ENCODE peak calls at places on chromosomes 4 and X, in seven cellular contexts. A is AG10803, L is epithelial cell of esophagus, Z is AG04450, M is IMR-90, F is body of pancreas, R is keratinocyte. W is an unnamed sample.

GRCh38 chr4:162852642-162853041 is 314.0 kb downstream of the NAF1 start:
- DNase-seq in A (no peak), L (no peak), Z (no peak), M (no peak), F (no peak), R (no peak), W (no peak)

GRCh38 chr4:163554870-163555465 is 60.5 kb downstream of the TMA16 start:
- DNase-seq in A (peak), L (peak), Z (no peak), M (peak), F (no peak), R (no peak), W (no peak)

GRCh38 chrX:19842542-19842941 is 44.9 kb downstream of the SH3KBP1 start:
- DNase-seq in A (no peak), L (no peak), Z (no peak), M (no peak), F (no peak), R (no peak), W (no peak)

GRCh38 chrX:155966876-155967275 is 30.6 kb upstream of the IL9R start:
- DNase-seq in A (no peak), L (peak), Z (no peak), M (no peak), F (no peak), R (peak), W (peak)

GRCh38 chr4:108129226-108129625 is 39.5 kb downstream of the LEF1 start:
- DNase-seq in A (no peak), L (no peak), Z (no peak), M (no peak), F (no peak), R (no peak), W (no peak)

GRCh38 chrX:31445542-31445941 is 373.7 kb upstream of the FTHL17 start:
- DNase-seq in A (no peak), L (no peak), Z (no peak), M (no peak), F (no peak), R (no peak), W (no peak)

GRCh38 chr4:107740950-107741701 is 21.1 kb upstream of the PAPSS1 start:
- DNase-seq in A (peak), L (no peak), Z (peak), M (peak), F (peak), R (no peak), W (no peak)

GRCh38 chr4:138898282-138898681 is 117.3 kb upstream of the NOCT start:
- DNase-seq in A (peak), L (peak), Z (no peak), M (peak), F (no peak), R (no peak), W (no peak)

GRCh38 chr4:119299221-119300071 is 22.5 kb downstream of the FABP2 start:
- DNase-seq in A (peak), L (peak), Z (no peak), M (peak), F (no peak), R (no peak), W (no peak)

GRCh38 chr4:156298230-156298629 is 344.6 kb upstream of the CTSO start:
- DNase-seq in A (peak), L (peak), Z (peak), M (peak), F (no peak), R (no peak), W (no peak)

GRCh38 chrX:68681443-68681941 is 34.0 kb downstream of the STARD8 start:
- DNase-seq in A (peak), L (no peak), Z (no peak), M (peak), F (no peak), R (no peak), W (no peak)

GRCh38 chr4:98816386-98816785 is 112.5 kb downstream of the EIF4E start:
- DNase-seq in A (no peak), L (no peak), Z (no peak), M (no peak), F (no peak), R (no peak), W (no peak)

GRCh38 chrX:134469481-134469880 is 9.5 kb downstream of the HPRT1 start:
- DNase-seq in A (peak), L (peak), Z (peak), M (peak), F (no peak), R (no peak), W (no peak)

GRCh38 chr4:89539374-89539773 is 231.8 kb upstream of the GPRIN3 start:
- DNase-seq in A (peak), L (no peak), Z (peak), M (peak), F (no peak), R (no peak), W (no peak)

GRCh38 chrX:44183329-44183728 is 160.1 kb downstream of the EFHC2 start:
- DNase-seq in A (no peak), L (peak), Z (no peak), M (no peak), F (no peak), R (no peak), W (no peak)

GRCh38 chr4:181618038-181618618 is 625.1 kb upstream of the TENM3 start:
- DNase-seq in A (no peak), L (no peak), Z (no peak), M (no peak), F (no peak), R (no peak), W (no peak)

GRCh38 chrX:135544338-135544948 is 24.0 kb downstream of the INTS6L start:
- DNase-seq in A (no peak), L (no peak), Z (no peak), M (no peak), F (no peak), R (no peak), W (no peak)

GRCh38 chrX:97045470-97045869 is 161.8 kb downstream of the RPA4 start:
- DNase-seq in A (no peak), L (no peak), Z (no peak), M (no peak), F (no peak), R (no peak), W (no peak)

GRCh38 chrX:10243056-10243455 is 86.3 kb downstream of the CLCN4 start:
- DNase-seq in A (no peak), L (no peak), Z (no peak), M (no peak), F (no peak), R (no peak), W (no peak)

GRCh38 chr4:166435449-166435848 is 562.4 kb downstream of the TLL1 start:
- DNase-seq in A (peak), L (peak), Z (no peak), M (peak), F (no peak), R (peak), W (no peak)

GRCh38 chr4:132001542-132001941 is 1147.6 kb upstream of the PCDH10 start:
- DNase-seq in A (peak), L (peak), Z (peak), M (peak), F (no peak), R (peak), W (no peak)

GRCh38 chr4:107299646-107300045 is 263.5 kb upstream of the DKK2 start:
- DNase-seq in A (peak), L (peak), Z (no peak), M (peak), F (no peak), R (no peak), W (no peak)

GRCh38 chr4:141845901-141846300 is 209.5 kb downstream of the IL15 start:
- DNase-seq in A (no peak), L (peak), Z (no peak), M (no peak), F (no peak), R (no peak), W (no peak)

GRCh38 chr4:141849778-141850177 is 213.4 kb downstream of the IL15 start:
- DNase-seq in A (peak), L (no peak), Z (no peak), M (no peak), F (no peak), R (no peak), W (no peak)

GRCh38 chr4:141853091-141853734 is 216.8 kb downstream of the IL15 start:
- DNase-seq in A (peak), L (peak), Z (no peak), M (no peak), F (peak), R (peak), W (no peak)

GRCh38 chr4:141849367-141849766 is 213.0 kb downstream of the IL15 start:
- DNase-seq in A (no peak), L (no peak), Z (no peak), M (no peak), F (no peak), R (no peak), W (no peak)

DNA sequence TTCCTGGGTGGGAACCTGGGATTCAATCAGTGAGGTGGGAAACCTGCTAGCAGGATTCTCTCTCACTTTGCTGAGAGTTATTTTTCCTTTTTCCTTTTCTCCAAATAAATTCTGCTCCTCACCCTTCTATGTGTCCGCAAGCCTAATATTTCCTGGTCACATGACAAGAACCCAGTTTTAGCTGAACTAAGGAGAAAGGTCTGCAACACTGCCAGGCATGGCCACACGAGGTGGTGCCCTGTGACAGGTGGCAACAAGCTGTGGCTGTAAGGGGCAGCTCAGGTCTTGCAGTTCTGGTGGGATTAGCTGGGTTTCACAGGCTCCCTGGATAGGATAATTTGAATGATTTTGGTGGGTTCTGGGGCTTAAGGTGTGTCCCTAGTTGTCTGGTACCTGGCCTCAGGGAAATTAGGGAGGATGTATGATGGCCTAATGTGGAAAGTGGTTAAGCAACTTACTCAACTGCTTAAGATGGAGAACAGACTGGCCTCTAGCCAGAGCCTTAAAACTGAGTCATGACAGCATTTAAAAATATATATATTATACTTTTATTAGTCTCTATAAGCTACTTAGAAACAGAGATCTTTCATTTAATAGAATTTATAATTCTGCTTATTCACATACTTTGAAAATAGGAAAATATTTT is 215.0 kb downstream of the IL15 start:
- DNase-seq in A (peak), L (peak), Z (peak), M (peak), F (no peak), R (no peak), W (no peak)
- TF ChIP-seq CTCF in A (no peak), L (no peak), Z (no peak), M (no peak), F (no peak), R (no peak), W (no peak)

GRCh38 chr4:151012376-151012775 is 2.7 kb downstream of the LRBA start:
- DNase-seq in A (no peak), L (no peak), Z (no peak), M (no peak), F (no peak), R (no peak), W (no peak)
- H3K4me3 ChIP-seq in A (no peak), L (peak), Z (no peak), M (no peak), F (no peak), R (peak), W (peak)

DNA sequence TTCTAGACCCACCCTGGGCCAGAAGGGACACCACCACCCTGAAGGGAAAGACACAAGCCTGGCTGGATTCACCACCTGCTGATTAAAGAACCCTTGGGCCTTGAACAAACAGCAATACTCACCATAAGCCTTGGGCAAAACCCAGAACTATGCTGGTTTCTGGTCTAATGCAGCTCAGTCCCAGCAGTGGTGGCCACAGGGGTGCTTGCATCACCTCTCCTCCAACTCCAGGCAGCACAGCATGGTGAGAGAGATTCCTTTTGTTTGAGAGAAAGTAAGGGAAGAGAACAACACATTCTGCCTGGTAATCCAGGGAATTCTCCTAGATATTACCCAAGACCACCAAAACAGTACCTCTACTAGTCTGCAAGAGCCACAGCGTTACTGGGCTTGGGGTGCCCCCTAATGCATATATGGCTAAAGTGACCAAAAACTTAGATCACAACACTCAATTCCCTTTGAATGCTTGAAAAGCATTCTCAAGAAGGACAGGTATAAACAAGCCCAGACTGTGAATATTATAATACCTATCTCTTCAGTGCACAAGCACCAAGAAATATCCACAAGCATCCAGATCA is 25.7 kb downstream of the RNF128 start:
- DNase-seq in A (peak), L (peak), Z (no peak), M (peak), F (no peak), R (no peak), W (no peak)
- TF ChIP-seq CTCF in A (peak), L (peak), Z (peak), M (peak), F (no peak), R (no peak), W (no peak)

GRCh38 chr4:4259484-4260100 is 11.6 kb upstream of the TMEM128 start:
- DNase-seq in A (no peak), L (no peak), Z (no peak), M (no peak), F (no peak), R (no peak), W (no peak)
- H3K4me3 ChIP-seq in A (no peak), L (no peak), Z (no peak), M (no peak), F (no peak), R (no peak), W (no peak)

DNA sequence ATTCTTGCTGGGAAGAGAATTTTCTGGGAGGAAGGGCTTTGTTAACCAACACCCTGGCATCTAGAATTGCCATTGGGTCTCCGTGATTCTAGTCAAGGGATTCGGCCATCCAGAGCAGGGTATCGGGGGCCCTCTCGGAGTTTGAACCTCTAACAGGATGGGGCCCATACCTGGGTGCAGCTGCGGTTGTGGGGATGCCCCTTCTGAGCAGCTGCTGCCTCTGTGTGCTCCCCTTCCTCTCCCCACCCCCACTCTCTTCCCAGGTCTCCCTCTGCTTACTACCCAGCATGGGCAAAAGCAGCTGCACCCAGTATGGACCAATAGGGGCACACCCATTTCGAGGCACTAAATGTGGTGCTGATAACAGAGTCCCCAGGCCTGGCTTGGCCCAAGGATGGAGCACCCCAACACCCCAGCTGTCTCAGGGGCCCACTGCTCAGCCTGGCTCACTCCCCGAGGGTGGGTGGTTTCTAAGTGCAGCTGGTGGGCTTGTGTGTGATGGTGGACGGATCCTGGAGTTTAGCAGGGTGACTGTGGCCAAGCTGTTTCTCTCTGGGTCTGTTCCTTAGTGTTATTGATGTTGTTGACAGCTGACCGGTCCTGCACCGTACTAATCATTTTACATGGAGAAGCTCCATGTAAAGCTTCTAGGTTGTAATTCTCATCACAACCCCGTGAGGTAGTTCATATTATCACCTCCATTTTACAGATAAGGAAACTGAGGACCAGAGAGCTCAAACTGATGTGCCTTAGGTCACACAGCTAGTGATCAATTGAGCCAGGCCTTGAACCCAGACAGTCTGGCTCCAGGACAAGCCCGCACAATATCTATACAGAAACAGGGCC is 13.2 kb upstream of the KIAA0232 start:
- DNase-seq in A (no peak), L (no peak), Z (no peak), M (no peak), F (no peak), R (no peak), W (peak)
- TF ChIP-seq CTCF in A (no peak), L (no peak), Z (no peak), M (no peak), F (no peak), R (no peak), W (no peak)

GRCh38 chrX:125198546-125198945 is 121.1 kb upstream of the TEX13C start:
- DNase-seq in A (no peak), L (no peak), Z (no peak), M (no peak), F (no peak), R (no peak), W (no peak)
- H3K4me3 ChIP-seq in A (no peak), L (no peak), Z (no peak), M (no peak), F (no peak), R (no peak), W (no peak)

GRCh38 chr4:54942735-54943134 is 182.7 kb downstream of the KDR start:
- DNase-seq in A (peak), L (no peak), Z (no peak), M (no peak), F (no peak), R (no peak), W (peak)

GRCh38 chr4:54941994-54942552 is 183.3 kb downstream of the KDR start:
- DNase-seq in A (peak), L (no peak), Z (no peak), M (no peak), F (no peak), R (no peak), W (peak)

GRCh38 chr4:54940996-54941395 is 184.4 kb downstream of the KDR start:
- DNase-seq in A (no peak), L (no peak), Z (no peak), M (no peak), F (no peak), R (no peak), W (no peak)

GRCh38 chr4:54945838-54946237 is 179.6 kb downstream of the KDR start:
- DNase-seq in A (no peak), L (no peak), Z (no peak), M (no peak), F (no peak), R (no peak), W (no peak)
- TF ChIP-seq CTCF in A (peak), L (no peak), Z (no peak), M (no peak), F (no peak), R (no peak), W (peak)

DNA sequence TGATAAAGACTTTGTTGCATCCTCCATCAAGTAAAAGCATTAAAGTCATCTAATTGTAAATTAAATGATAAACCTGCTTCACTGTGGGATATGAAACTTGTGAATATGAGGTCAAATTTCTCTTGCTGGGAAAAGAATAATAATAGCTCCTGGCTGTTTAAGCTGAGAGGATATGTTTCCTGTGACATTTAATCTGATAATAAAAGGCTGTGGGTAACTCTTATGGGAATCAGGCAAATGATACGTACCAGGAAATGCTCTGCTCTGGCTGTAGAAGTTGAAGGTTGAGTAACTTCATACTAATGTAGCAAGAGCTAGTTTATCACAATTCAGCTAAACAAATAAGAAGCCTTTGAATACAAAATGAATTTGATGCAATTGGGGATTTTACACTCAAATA is 574.6 kb downstream of the RAPGEF2 start:
- DNase-seq in A (no peak), L (peak), Z (no peak), M (no peak), F (no peak), R (no peak), W (no peak)
- H3K4me3 ChIP-seq in A (no peak), L (no peak), Z (no peak), M (no peak), F (no peak), R (no peak), W (no peak)

DNA sequence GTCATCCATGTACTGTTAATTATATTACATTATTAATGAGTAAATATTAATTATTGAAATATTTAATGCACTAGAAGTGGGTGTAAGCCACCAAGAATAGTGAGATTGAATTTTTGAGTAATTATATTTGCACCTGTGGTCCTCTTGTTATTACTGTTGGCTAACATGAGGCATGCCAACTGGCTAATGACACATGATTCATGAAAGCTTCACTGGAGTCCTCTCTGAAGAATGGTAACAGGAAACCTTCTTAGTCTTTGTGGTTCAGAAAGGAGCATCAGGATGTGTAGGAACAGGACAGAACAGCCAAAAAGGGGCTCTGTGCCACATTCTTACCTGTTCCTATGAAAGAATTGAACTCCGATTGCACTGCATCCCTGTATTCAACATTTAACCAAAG is 65.2 kb downstream of the SLC4A4 start:
- DNase-seq in A (no peak), L (no peak), Z (no peak), M (peak), F (no peak), R (no peak), W (no peak)
- TF ChIP-seq CTCF in A (no peak), L (no peak), Z (no peak), M (no peak), F (no peak), R (no peak), W (no peak)

GRCh38 chr4:159048166-159048886 is 54.6 kb upstream of the RAPGEF2 start:
- DNase-seq in A (peak), L (peak), Z (peak), M (peak), F (peak), R (no peak), W (no peak)
- H3K4me3 ChIP-seq in A (peak), L (peak), Z (peak), M (peak), F (no peak), R (peak), W (no peak)

W was measured in CD8-positive, alpha-beta T cell.